ENCODE peak calls at places on chromosomes 12 and 14, in eight cellular contexts. J is NAMALWA; H is HT-29; V is activated CD4-positive, alpha-beta T cell treated with anti-CD3 and anti-CD28 coated beads, Interleukin-2, amount 50 U/mL, for 1 hour; S is nucleus accumbens; Z is vagina; E is activated T-cell treated with anti-CD3 and anti-CD28 coated beads, Interleukin-2, amount 50 U/mL, for 72 hours; M is GM19239. Y is an unnamed sample.

GRCh38 chr14:71142375-71143038 is 235.2 kb downstream of the PCNX1 start:
- DNase-seq in H (no peak), J (no peak), V (no peak), E (peak; percentile 56), Z (no peak), S (no peak), M (no peak), Y (peak; percentile 98)

GRCh38 chr12:45637706-45638105 is 91.8 kb upstream of the ARID2 start:
- DNase-seq in Z (no peak), H (no peak), M (no peak), S (no peak), V (no peak), E (no peak), J (no peak), Y (peak; percentile 80)

GRCh38 chr14:43003845-43004244 is 1397.2 kb downstream of the LRFN5 start:
- DNase-seq in E (no peak), V (no peak), H (no peak), Z (no peak), S (no peak), J (no peak), M (no peak), Y (peak; percentile 11)

GRCh38 chr14:96747006-96747405 is 50.2 kb upstream of the VRK1 start:
- DNase-seq in J (no peak), S (no peak), M (no peak), V (no peak), Z (no peak), E (no peak), H (no peak), Y (no peak)

GRCh38 chr12:50506753-50507473 is 2.1 kb downstream of the DIP2B start:
- DNase-seq in E (no peak), Z (no peak), H (no peak), M (no peak), V (no peak), J (no peak), S (no peak), Y (peak; percentile 33)

GRCh38 chr14:100056964-100057817 is 8.0 kb upstream of the EVL start:
- DNase-seq in Z (no peak), J (peak; percentile 39), V (no peak), E (peak; percentile 26), S (no peak), H (peak; percentile 19), M (peak; percentile 57), Y (peak; percentile 66)

GRCh38 chr12:44674866-44675265 is 201.2 kb downstream of the NELL2 start:
- DNase-seq in S (no peak), M (no peak), H (no peak), Z (no peak), J (no peak), V (no peak), E (no peak), Y (no peak)

GRCh38 chr14:77965919-77966435 is 166.1 kb downstream of the ADCK1 start:
- DNase-seq in H (no peak), M (peak; percentile 45), V (no peak), E (peak; percentile 1), S (no peak), J (no peak), Z (no peak), Y (peak; percentile 43)

GRCh38 chr12:108831309-108831991 is 25.9 kb downstream of the SSH1 start:
- DNase-seq in S (no peak), M (no peak), J (no peak), H (no peak), Z (no peak), E (peak; percentile 21), V (no peak), Y (no peak)

GRCh38 chr14:74964787-74965769 is 9.7 kb upstream of the PGF start:
- DNase-seq in H (no peak), S (no peak), Z (no peak), J (no peak), E (no peak), V (no peak), M (no peak), Y (peak; percentile 68)

GRCh38 chr14:55752580-55753365 is 172.8 kb downstream of the KTN1 start:
- DNase-seq in M (no peak), J (no peak), H (peak; percentile 78), E (no peak), V (no peak), Z (no peak), S (no peak), Y (peak; percentile 81)

GRCh38 chr12:92147491-92147890 is 1.8 kb upstream of the BTG1 start:
- DNase-seq in J (peak; percentile 46), S (no peak), H (peak; percentile 31), M (no peak), V (no peak), Z (no peak), E (no peak), Y (no peak)

GRCh38 chr12:65430571-65431306 is 152.3 kb downstream of the MSRB3 start:
- DNase-seq in Z (no peak), E (no peak), J (no peak), M (no peak), V (no peak), H (peak; percentile 47), S (no peak), Y (peak; percentile 79)

GRCh38 chr14:22598896-22599244 is 770 bp downstream of the ABHD4 start:
- DNase-seq in H (peak; percentile 70), V (no peak), Z (no peak), S (no peak), M (peak; percentile 34), E (peak; percentile 56), J (peak; percentile 40), Y (peak; percentile 61)

GRCh38 chr12:82682851-82683261 is 3.9 kb upstream of the TMTC2 start:
- DNase-seq in J (no peak), V (no peak), M (no peak), H (peak; percentile 79), Z (no peak), S (no peak), E (no peak), Y (no peak)

GRCh38 chr12:113407931-113408585 is 4.4 kb upstream of the SDS start:
- DNase-seq in M (no peak), H (no peak), S (no peak), E (no peak), V (no peak), Z (no peak), J (no peak), Y (peak; percentile 74)

GRCh38 chr14:40164083-40164482 is 731.9 kb upstream of the FBXO33 start:
- DNase-seq in E (no peak), Z (no peak), H (no peak), M (no peak), J (no peak), V (no peak), S (no peak), Y (no peak)

GRCh38 chr12:124024263-124024678 is 51.3 kb downstream of the ZNF664 start:
- DNase-seq in V (no peak), M (no peak), E (no peak), Z (no peak), H (no peak), S (no peak), J (no peak), Y (no peak)